ENCODE peak calls at places on chromosome 18, in seven cellular contexts. One of them, this sample, is unnamed.

GRCh38 chr18:13112982-13113381 is 105.6 kb upstream of the LDLRAD4 start:
- DNase-seq in neuronal stem cell: peak
- DNase-seq in IMR-90: peak
- DNase-seq in mesenchymal stem cell: peak
- DNase-seq in trophoblast cell: no peak
- DNase-seq in mesendoderm: peak
- DNase-seq in H1: peak
- DNase-seq in this sample: peak

GRCh38 chr18:44957440-44957839 is 276.8 kb downstream of the SETBP1 start:
- DNase-seq in neuronal stem cell: no peak
- DNase-seq in IMR-90: no peak
- DNase-seq in mesenchymal stem cell: no peak
- DNase-seq in trophoblast cell: no peak
- DNase-seq in mesendoderm: no peak
- DNase-seq in H1: no peak
- DNase-seq in this sample: no peak

GRCh38 chr18:39911716-39912115 is 2043.3 kb upstream of the PIK3C3 start:
- DNase-seq in neuronal stem cell: no peak
- DNase-seq in IMR-90: no peak
- DNase-seq in mesenchymal stem cell: no peak
- DNase-seq in trophoblast cell: no peak
- DNase-seq in mesendoderm: no peak
- DNase-seq in H1: no peak
- DNase-seq in this sample: no peak

GRCh38 chr18:41875094-41875780 is 79.8 kb upstream of the PIK3C3 start:
- DNase-seq in neuronal stem cell: no peak
- DNase-seq in IMR-90: peak
- DNase-seq in mesenchymal stem cell: peak
- DNase-seq in trophoblast cell: no peak
- DNase-seq in mesendoderm: no peak
- DNase-seq in H1: no peak
- DNase-seq in this sample: no peak

GRCh38 chr18:36409779-36410178 is 112.3 kb downstream of the FHOD3 start:
- DNase-seq in neuronal stem cell: no peak
- DNase-seq in IMR-90: no peak
- DNase-seq in mesenchymal stem cell: no peak
- DNase-seq in trophoblast cell: no peak
- DNase-seq in mesendoderm: no peak
- DNase-seq in H1: no peak
- DNase-seq in this sample: no peak

GRCh38 chr18:74936343-74936742 is 272.6 kb downstream of the PTGR3 start:
- DNase-seq in neuronal stem cell: no peak
- DNase-seq in IMR-90: no peak
- DNase-seq in mesenchymal stem cell: no peak
- DNase-seq in trophoblast cell: no peak
- DNase-seq in mesendoderm: no peak
- DNase-seq in H1: no peak
- DNase-seq in this sample: no peak

GRCh38 chr18:68456985-68457384 is 257.9 kb downstream of the TMX3 start:
- DNase-seq in neuronal stem cell: no peak
- DNase-seq in IMR-90: peak
- DNase-seq in mesenchymal stem cell: no peak
- DNase-seq in trophoblast cell: peak
- DNase-seq in mesendoderm: no peak
- DNase-seq in H1: no peak
- DNase-seq in this sample: no peak

GRCh38 chr18:489244-490023 is 11.1 kb downstream of the COLEC12 start:
- DNase-seq in neuronal stem cell: no peak
- DNase-seq in IMR-90: peak
- DNase-seq in mesenchymal stem cell: peak
- DNase-seq in trophoblast cell: peak
- DNase-seq in mesendoderm: no peak
- DNase-seq in H1: no peak
- DNase-seq in this sample: no peak

GRCh38 chr18:43534511-43534910 is 257.2 kb upstream of the SYT4 start:
- DNase-seq in neuronal stem cell: no peak
- DNase-seq in IMR-90: no peak
- DNase-seq in mesenchymal stem cell: peak
- DNase-seq in trophoblast cell: no peak
- DNase-seq in mesendoderm: peak
- DNase-seq in H1: no peak
- DNase-seq in this sample: no peak

GRCh38 chr18:34806527-34806926 is 96.4 kb downstream of the DTNA start:
- DNase-seq in neuronal stem cell: no peak
- DNase-seq in IMR-90: no peak
- DNase-seq in mesenchymal stem cell: no peak
- DNase-seq in trophoblast cell: no peak
- DNase-seq in mesendoderm: no peak
- DNase-seq in H1: no peak
- DNase-seq in this sample: no peak

GRCh38 chr18:35379421-35379820 is 2.3 kb upstream of the ZNF396 start:
- DNase-seq in neuronal stem cell: no peak
- DNase-seq in IMR-90: no peak
- DNase-seq in mesenchymal stem cell: no peak
- DNase-seq in trophoblast cell: no peak
- DNase-seq in mesendoderm: peak
- DNase-seq in H1: no peak
- DNase-seq in this sample: no peak

GRCh38 chr18:78814321-78814720 is 165.3 kb upstream of the SALL3 start:
- DNase-seq in neuronal stem cell: no peak
- DNase-seq in IMR-90: no peak
- DNase-seq in mesenchymal stem cell: no peak
- DNase-seq in trophoblast cell: no peak
- DNase-seq in mesendoderm: peak
- DNase-seq in H1: peak
- DNase-seq in this sample: peak

GRCh38 chr18:12041561-12041960 is 52.1 kb upstream of the ANKRD62 start:
- DNase-seq in neuronal stem cell: no peak
- DNase-seq in IMR-90: peak
- DNase-seq in mesenchymal stem cell: peak
- DNase-seq in trophoblast cell: no peak
- DNase-seq in mesendoderm: no peak
- DNase-seq in H1: no peak
- DNase-seq in this sample: no peak

GRCh38 chr18:13279181-13280065 is 60.9 kb downstream of the LDLRAD4 start:
- DNase-seq in neuronal stem cell: no peak
- DNase-seq in IMR-90: no peak
- DNase-seq in mesenchymal stem cell: no peak
- DNase-seq in trophoblast cell: no peak
- DNase-seq in mesendoderm: peak
- DNase-seq in H1: no peak
- DNase-seq in this sample: no peak

GRCh38 chr18:57807336-57808117 is 4.4 kb upstream of the ATP8B1 start:
- DNase-seq in neuronal stem cell: no peak
- DNase-seq in IMR-90: peak
- DNase-seq in mesenchymal stem cell: peak
- DNase-seq in trophoblast cell: no peak
- DNase-seq in mesendoderm: no peak
- DNase-seq in H1: no peak
- DNase-seq in this sample: no peak

GRCh38 chr18:74951165-74951760 is 257.7 kb downstream of the PTGR3 start:
- DNase-seq in neuronal stem cell: no peak
- DNase-seq in IMR-90: peak
- DNase-seq in mesenchymal stem cell: peak
- DNase-seq in trophoblast cell: no peak
- DNase-seq in mesendoderm: no peak
- DNase-seq in H1: no peak
- DNase-seq in this sample: no peak

GRCh38 chr18:78727057-78727739 is 252.4 kb upstream of the SALL3 start:
- DNase-seq in neuronal stem cell: no peak
- DNase-seq in IMR-90: no peak
- DNase-seq in mesenchymal stem cell: no peak
- DNase-seq in trophoblast cell: no peak
- DNase-seq in mesendoderm: no peak
- DNase-seq in H1: no peak
- DNase-seq in this sample: peak

GRCh38 chr18:35526476-35527120 is 28.8 kb upstream of the INO80C start:
- DNase-seq in neuronal stem cell: no peak
- DNase-seq in IMR-90: no peak
- DNase-seq in mesenchymal stem cell: peak
- DNase-seq in trophoblast cell: no peak
- DNase-seq in mesendoderm: peak
- DNase-seq in H1: no peak
- DNase-seq in this sample: no peak

GRCh38 chr18:36195427-36196122 is 8.3 kb downstream of the MOCOS start:
- DNase-seq in neuronal stem cell: no peak
- DNase-seq in IMR-90: no peak
- DNase-seq in mesenchymal stem cell: no peak
- DNase-seq in trophoblast cell: no peak
- DNase-seq in mesendoderm: no peak
- DNase-seq in H1: no peak
- DNase-seq in this sample: no peak

GRCh38 chr18:69717586-69717985 is 230.1 kb downstream of the CD226 start:
- DNase-seq in neuronal stem cell: no peak
- DNase-seq in IMR-90: no peak
- DNase-seq in mesenchymal stem cell: no peak
- DNase-seq in trophoblast cell: no peak
- DNase-seq in mesendoderm: peak
- DNase-seq in H1: no peak
- DNase-seq in this sample: no peak
- H3K18ac ChIP-seq in neuronal stem cell: no peak
- H3K18ac ChIP-seq in IMR-90: no peak
- H3K18ac ChIP-seq in mesenchymal stem cell: no peak
- H3K18ac ChIP-seq in trophoblast cell: no peak
- H3K18ac ChIP-seq in mesendoderm: no peak
- H3K18ac ChIP-seq in H1: no peak
- H3K18ac ChIP-seq in this sample: no peak

GRCh38 chr18:47251289-47252120 is at the start of gene SKOR2:
- DNase-seq in neuronal stem cell: no peak
- DNase-seq in IMR-90: no peak
- DNase-seq in mesenchymal stem cell: no peak
- DNase-seq in trophoblast cell: no peak
- DNase-seq in mesendoderm: peak
- DNase-seq in H1: no peak
- DNase-seq in this sample: peak
- H3K18ac ChIP-seq in neuronal stem cell: peak
- H3K18ac ChIP-seq in IMR-90: no peak
- H3K18ac ChIP-seq in mesenchymal stem cell: no peak
- H3K18ac ChIP-seq in trophoblast cell: no peak
- H3K18ac ChIP-seq in mesendoderm: no peak
- H3K18ac ChIP-seq in H1: no peak
- H3K18ac ChIP-seq in this sample: no peak

GRCh38 chr18:51637881-51638280 is 440.4 kb upstream of the MEX3C start:
- DNase-seq in neuronal stem cell: no peak
- DNase-seq in IMR-90: no peak
- DNase-seq in mesenchymal stem cell: no peak
- DNase-seq in trophoblast cell: no peak
- DNase-seq in mesendoderm: no peak
- DNase-seq in H1: no peak
- DNase-seq in this sample: no peak
- H3K18ac ChIP-seq in neuronal stem cell: no peak
- H3K18ac ChIP-seq in IMR-90: no peak
- H3K18ac ChIP-seq in mesenchymal stem cell: no peak
- H3K18ac ChIP-seq in trophoblast cell: no peak
- H3K18ac ChIP-seq in mesendoderm: no peak
- H3K18ac ChIP-seq in H1: no peak
- H3K18ac ChIP-seq in this sample: no peak

DNA sequence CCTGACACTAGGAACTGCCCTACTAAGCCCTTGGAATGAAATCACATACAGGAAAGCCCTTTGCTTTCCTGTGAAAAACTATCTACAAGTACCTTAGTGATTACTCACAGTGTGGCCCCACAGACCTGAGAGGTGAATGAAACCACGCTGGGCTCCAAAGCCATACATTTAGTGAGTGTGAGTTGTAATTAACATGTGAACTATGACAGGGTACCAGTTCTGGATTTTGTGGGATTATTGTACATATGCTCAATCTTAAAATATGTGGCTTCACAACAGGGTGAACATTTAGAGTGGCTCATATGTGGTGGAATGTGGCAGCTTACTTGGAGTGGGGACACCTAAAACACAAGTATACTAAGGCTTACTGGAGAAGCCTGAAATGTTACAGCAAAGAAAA is 12.3 kb downstream of the KCTD1 start:
- DNase-seq in neuronal stem cell: no peak
- DNase-seq in IMR-90: no peak
- DNase-seq in mesenchymal stem cell: no peak
- DNase-seq in trophoblast cell: no peak
- DNase-seq in mesendoderm: peak
- DNase-seq in H1: no peak
- DNase-seq in this sample: no peak
- H3K18ac ChIP-seq in neuronal stem cell: no peak
- H3K18ac ChIP-seq in IMR-90: no peak
- H3K18ac ChIP-seq in mesenchymal stem cell: no peak
- H3K18ac ChIP-seq in trophoblast cell: no peak
- H3K18ac ChIP-seq in mesendoderm: no peak
- H3K18ac ChIP-seq in H1: no peak
- H3K18ac ChIP-seq in this sample: no peak

GRCh38 chr18:48944634-48945033 is 6.1 kb downstream of the SMAD7 start:
- DNase-seq in neuronal stem cell: no peak
- DNase-seq in IMR-90: peak
- DNase-seq in mesenchymal stem cell: peak
- DNase-seq in trophoblast cell: no peak
- DNase-seq in mesendoderm: no peak
- DNase-seq in H1: no peak
- DNase-seq in this sample: no peak
- H3K18ac ChIP-seq in neuronal stem cell: peak
- H3K18ac ChIP-seq in IMR-90: no peak
- H3K18ac ChIP-seq in mesenchymal stem cell: no peak
- H3K18ac ChIP-seq in trophoblast cell: peak
- H3K18ac ChIP-seq in mesendoderm: no peak
- H3K18ac ChIP-seq in H1: no peak
- H3K18ac ChIP-seq in this sample: no peak

GRCh38 chr18:63177259-63177658 is 142.3 kb downstream of the BCL2 start:
- DNase-seq in neuronal stem cell: no peak
- DNase-seq in IMR-90: no peak
- DNase-seq in mesenchymal stem cell: no peak
- DNase-seq in trophoblast cell: no peak
- DNase-seq in mesendoderm: no peak
- DNase-seq in H1: no peak
- DNase-seq in this sample: no peak

GRCh38 chr18:63179422-63179821 is 140.1 kb downstream of the BCL2 start:
- DNase-seq in neuronal stem cell: no peak
- DNase-seq in IMR-90: no peak
- DNase-seq in mesenchymal stem cell: no peak
- DNase-seq in trophoblast cell: no peak
- DNase-seq in mesendoderm: no peak
- DNase-seq in H1: no peak
- DNase-seq in this sample: no peak

GRCh38 chr18:63180333-63180732 is 139.2 kb downstream of the BCL2 start:
- DNase-seq in neuronal stem cell: no peak
- DNase-seq in IMR-90: no peak
- DNase-seq in mesenchymal stem cell: no peak
- DNase-seq in trophoblast cell: no peak
- DNase-seq in mesendoderm: no peak
- DNase-seq in H1: no peak
- DNase-seq in this sample: no peak

GRCh38 chr18:63177822-63178525 is 141.6 kb downstream of the BCL2 start:
- DNase-seq in neuronal stem cell: no peak
- DNase-seq in IMR-90: no peak
- DNase-seq in mesenchymal stem cell: no peak
- DNase-seq in trophoblast cell: no peak
- DNase-seq in mesendoderm: no peak
- DNase-seq in H1: no peak
- DNase-seq in this sample: no peak

GRCh38 chr18:63178526-63178880 is 141.1 kb downstream of the BCL2 start:
- DNase-seq in neuronal stem cell: no peak
- DNase-seq in IMR-90: no peak
- DNase-seq in mesenchymal stem cell: no peak
- DNase-seq in trophoblast cell: no peak
- DNase-seq in mesendoderm: no peak
- DNase-seq in H1: no peak
- DNase-seq in this sample: no peak
- H3K18ac ChIP-seq in neuronal stem cell: no peak
- H3K18ac ChIP-seq in IMR-90: no peak
- H3K18ac ChIP-seq in mesenchymal stem cell: no peak
- H3K18ac ChIP-seq in trophoblast cell: no peak
- H3K18ac ChIP-seq in mesendoderm: no peak
- H3K18ac ChIP-seq in H1: no peak
- H3K18ac ChIP-seq in this sample: no peak

This sample was measured in H9.